ENCODE peak calls at places on chromosomes 12 and 14, in five cellular contexts. One of them, this sample, is unnamed.

GRCh38 chr14:35394326-35394725 is 10.2 kb downstream of the NFKBIA start:
- DNase-seq in psoas muscle: no peak
- DNase-seq in sigmoid colon: no peak
- DNase-seq in ovary: no peak
- DNase-seq in IMR-90: no peak
- DNase-seq in this sample: no peak

GRCh38 chr14:94441531-94442205 is 10.9 kb downstream of the SERPINA11 start:
- DNase-seq in psoas muscle: no peak
- DNase-seq in ovary: no peak
- DNase-seq in sigmoid colon: no peak
- DNase-seq in IMR-90: no peak
- DNase-seq in this sample: no peak

GRCh38 chr12:89951050-89951693 is 242.5 kb upstream of the ATP2B1 start:
- DNase-seq in ovary: no peak
- DNase-seq in psoas muscle: no peak
- DNase-seq in sigmoid colon: no peak
- DNase-seq in IMR-90: peak; percentile 84
- DNase-seq in this sample: no peak

GRCh38 chr12:122886851-122887816 is 8.8 kb downstream of the VPS37B start:
- DNase-seq in sigmoid colon: no peak
- DNase-seq in IMR-90: peak; percentile 76
- DNase-seq in psoas muscle: no peak
- DNase-seq in ovary: no peak
- DNase-seq in this sample: no peak

GRCh38 chr12:104486416-104486815 is 29.7 kb downstream of the CHST11 start:
- DNase-seq in psoas muscle: no peak
- DNase-seq in sigmoid colon: no peak
- DNase-seq in IMR-90: no peak
- DNase-seq in ovary: no peak
- DNase-seq in this sample: no peak

GRCh38 chr14:86057018-86057667 is 527.2 kb downstream of the FLRT2 start:
- DNase-seq in sigmoid colon: no peak
- DNase-seq in ovary: no peak
- DNase-seq in IMR-90: peak; percentile 39
- DNase-seq in psoas muscle: no peak
- DNase-seq in this sample: no peak

GRCh38 chr12:110245278-110245868 is 35.7 kb upstream of the ATP2A2 start:
- DNase-seq in sigmoid colon: no peak
- DNase-seq in IMR-90: no peak
- DNase-seq in psoas muscle: no peak
- DNase-seq in ovary: no peak
- DNase-seq in this sample: peak; percentile 67

GRCh38 chr12:41531147-41531829 is 343.2 kb downstream of the PDZRN4 start:
- DNase-seq in ovary: no peak
- DNase-seq in psoas muscle: peak; percentile 83
- DNase-seq in IMR-90: peak; percentile 4
- DNase-seq in sigmoid colon: peak; percentile 93
- DNase-seq in this sample: peak; percentile 66

GRCh38 chr14:63438065-63438757 is 105.0 kb downstream of the PPP2R5E start:
- DNase-seq in sigmoid colon: peak; percentile 85
- DNase-seq in IMR-90: peak; percentile 92
- DNase-seq in ovary: peak; percentile 56
- DNase-seq in psoas muscle: peak; percentile 53
- DNase-seq in this sample: peak; percentile 28

GRCh38 chr12:91287753-91288152 is 105.1 kb upstream of the DCN start:
- DNase-seq in IMR-90: no peak
- DNase-seq in ovary: no peak
- DNase-seq in psoas muscle: no peak
- DNase-seq in sigmoid colon: no peak
- DNase-seq in this sample: no peak

GRCh38 chr12:57146092-57146491 is 1.3 kb downstream of the LRP1-AS start:
- DNase-seq in ovary: no peak
- DNase-seq in sigmoid colon: no peak
- DNase-seq in IMR-90: no peak
- DNase-seq in psoas muscle: no peak
- DNase-seq in this sample: no peak

GRCh38 chr14:24911324-24912095 is 138.4 kb downstream of the STXBP6 start:
- DNase-seq in sigmoid colon: no peak
- DNase-seq in IMR-90: peak; percentile 82
- DNase-seq in psoas muscle: no peak
- DNase-seq in ovary: no peak
- DNase-seq in this sample: no peak

GRCh38 chr14:51472881-51473280 is 178.8 kb upstream of the FRMD6 start:
- DNase-seq in IMR-90: no peak
- DNase-seq in sigmoid colon: no peak
- DNase-seq in ovary: no peak
- DNase-seq in psoas muscle: no peak
- DNase-seq in this sample: no peak

GRCh38 chr14:100899841-100900771 is 3.4 kb downstream of the RTL1 start:
- DNase-seq in sigmoid colon: peak; percentile 58
- DNase-seq in psoas muscle: no peak
- DNase-seq in ovary: peak; percentile 27
- DNase-seq in IMR-90: no peak
- DNase-seq in this sample: no peak

GRCh38 chr12:5807090-5807414 is 138.0 kb downstream of the ANO2 start:
- DNase-seq in sigmoid colon: no peak
- DNase-seq in IMR-90: peak; percentile 53
- DNase-seq in ovary: no peak
- DNase-seq in psoas muscle: no peak
- DNase-seq in this sample: no peak

GRCh38 chr14:70027785-70028428 is 148.7 kb downstream of the SMOC1 start:
- DNase-seq in psoas muscle: peak; percentile 88
- DNase-seq in ovary: peak; percentile 67
- DNase-seq in sigmoid colon: peak; percentile 76
- DNase-seq in IMR-90: peak; percentile 46
- DNase-seq in this sample: peak; percentile 77

GRCh38 chr12:113130457-113131135 is 5.0 kb downstream of the RASAL1 start:
- DNase-seq in IMR-90: no peak
- DNase-seq in ovary: no peak
- DNase-seq in psoas muscle: no peak
- DNase-seq in sigmoid colon: no peak
- DNase-seq in this sample: no peak

GRCh38 chr12:129531004-129531403 is 372.8 kb downstream of the TMEM132D start:
- DNase-seq in ovary: no peak
- DNase-seq in sigmoid colon: no peak
- DNase-seq in psoas muscle: no peak
- DNase-seq in IMR-90: no peak
- DNase-seq in this sample: no peak

GRCh38 chr14:61213930-61214329 is 67.2 kb downstream of the TMEM30B start:
- DNase-seq in psoas muscle: no peak
- DNase-seq in sigmoid colon: no peak
- DNase-seq in IMR-90: peak; percentile 41
- DNase-seq in ovary: no peak
- DNase-seq in this sample: no peak

GRCh38 chr14:102795060-102795925 is 18.0 kb downstream of the TRAF3 start:
- DNase-seq in psoas muscle: no peak
- DNase-seq in sigmoid colon: peak; percentile 79
- DNase-seq in IMR-90: peak; percentile 91
- DNase-seq in ovary: no peak
- DNase-seq in this sample: no peak

DNA sequence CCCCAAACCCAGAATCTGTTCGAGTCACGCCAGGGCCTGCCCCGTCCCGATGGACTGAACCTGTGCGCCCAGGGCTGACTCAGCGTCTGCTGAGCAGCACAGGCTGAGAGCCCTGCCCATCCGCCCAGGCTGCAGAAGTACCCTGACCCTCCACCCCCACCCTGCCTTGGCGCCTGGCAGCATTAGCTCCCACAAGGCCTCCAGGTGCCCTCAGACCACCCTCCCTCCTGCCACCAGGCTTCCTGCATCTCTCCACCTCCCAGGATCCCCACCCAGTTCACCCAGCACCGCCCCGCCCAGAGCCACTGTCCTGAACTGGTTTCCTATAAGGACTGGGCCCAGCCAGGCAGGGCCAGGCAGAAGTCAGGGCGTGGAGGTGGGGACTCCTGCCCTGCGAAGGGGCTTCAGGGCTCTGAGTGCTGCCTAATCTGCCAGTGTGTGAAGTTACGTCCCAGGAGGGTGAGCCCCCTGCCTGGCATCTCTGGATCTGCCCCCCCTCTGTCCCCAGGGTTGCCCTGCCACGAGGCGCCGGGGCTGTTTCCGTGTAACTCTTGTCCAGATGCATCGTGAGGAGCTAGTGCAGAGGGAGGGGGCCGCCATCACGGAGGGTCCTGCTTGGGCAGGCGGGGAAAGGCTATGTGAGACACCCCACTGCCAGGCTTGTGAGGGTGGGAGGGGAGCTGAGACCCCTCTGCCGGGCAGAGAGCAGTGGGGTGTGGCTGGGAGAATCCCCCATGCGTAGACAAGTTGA is 9.1 kb downstream of the ADSS1 start:
- DNase-seq in ovary: no peak
- DNase-seq in sigmoid colon: no peak
- DNase-seq in IMR-90: no peak
- DNase-seq in psoas muscle: peak; percentile 61
- DNase-seq in this sample: peak; percentile 26
- H3K27ac ChIP-seq in ovary: no peak overlapping the region
- H3K27ac ChIP-seq in sigmoid colon: no peak overlapping the region
- H3K27ac ChIP-seq in IMR-90: no peak overlapping the region
- H3K27ac ChIP-seq in psoas muscle: peak overlapping the region; percentile 96
- H3K27ac ChIP-seq in this sample: peak overlapping the region; percentile 88

GRCh38 chr14:39417014-39417413 is 15.2 kb downstream of the FBXO33 start:
- DNase-seq in IMR-90: no peak
- DNase-seq in ovary: no peak
- DNase-seq in sigmoid colon: no peak
- DNase-seq in psoas muscle: no peak
- DNase-seq in this sample: no peak
- TF ChIP-seq CTCF in IMR-90: no peak
- TF ChIP-seq CTCF in ovary: no peak
- TF ChIP-seq CTCF in sigmoid colon: no peak
- TF ChIP-seq CTCF in psoas muscle: no peak
- TF ChIP-seq CTCF in this sample: peak; percentile 55

GRCh38 chr12:117875652-117876491 is 92.9 kb downstream of the KSR2 start:
- DNase-seq in ovary: no peak
- DNase-seq in IMR-90: peak; percentile 3
- DNase-seq in psoas muscle: no peak
- DNase-seq in sigmoid colon: no peak
- DNase-seq in this sample: no peak

GRCh38 chr12:117874842-117875434 is 93.9 kb downstream of the KSR2 start:
- DNase-seq in ovary: peak; percentile 63
- DNase-seq in psoas muscle: peak; percentile 77
- DNase-seq in sigmoid colon: peak; percentile 76
- DNase-seq in IMR-90: peak; percentile 35
- DNase-seq in this sample: peak; percentile 68

GRCh38 chr12:117872521-117873169 is 96.1 kb downstream of the KSR2 start:
- DNase-seq in ovary: no peak
- DNase-seq in psoas muscle: no peak
- DNase-seq in IMR-90: no peak
- DNase-seq in sigmoid colon: no peak
- DNase-seq in this sample: no peak

GRCh38 chr12:117878598-117878997 is 90.2 kb downstream of the KSR2 start:
- DNase-seq in ovary: no peak
- DNase-seq in psoas muscle: no peak
- DNase-seq in IMR-90: no peak
- DNase-seq in sigmoid colon: no peak
- DNase-seq in this sample: no peak

GRCh38 chr12:117876492-117876816 is 92.3 kb downstream of the KSR2 start:
- DNase-seq in sigmoid colon: no peak
- DNase-seq in ovary: no peak
- DNase-seq in IMR-90: no peak
- DNase-seq in psoas muscle: no peak
- DNase-seq in this sample: no peak
- H3K27ac ChIP-seq in sigmoid colon: no peak overlapping the region
- H3K27ac ChIP-seq in ovary: no peak overlapping the region
- H3K27ac ChIP-seq in IMR-90: no peak overlapping the region
- H3K27ac ChIP-seq in psoas muscle: no peak overlapping the region
- H3K27ac ChIP-seq in this sample: no peak overlapping the region

DNA sequence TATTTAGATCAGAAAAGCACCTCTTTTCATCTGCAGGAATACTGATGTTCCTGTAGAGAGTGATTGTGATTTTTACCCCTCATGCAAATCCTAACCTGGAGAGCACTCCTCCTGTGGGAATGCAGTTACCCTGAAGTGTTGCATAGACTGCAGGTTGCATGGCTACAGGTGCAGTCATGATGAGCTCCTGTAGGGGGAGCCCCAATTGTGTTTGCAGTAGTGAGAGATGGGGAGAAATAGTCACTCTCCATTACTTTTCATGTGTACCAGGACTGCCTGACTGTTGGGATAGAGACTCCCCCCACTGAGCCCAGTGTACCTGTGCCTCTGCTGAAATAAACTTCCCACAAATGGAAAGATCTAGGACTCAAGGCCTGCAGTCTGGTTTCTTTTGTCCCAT is 1086.5 kb downstream of the SLC6A15 start:
- DNase-seq in IMR-90: peak; percentile 28
- DNase-seq in sigmoid colon: no peak
- DNase-seq in psoas muscle: no peak
- DNase-seq in ovary: no peak
- DNase-seq in this sample: no peak
- TF ChIP-seq CTCF in IMR-90: peak; percentile 56
- TF ChIP-seq CTCF in sigmoid colon: no peak
- TF ChIP-seq CTCF in psoas muscle: no peak
- TF ChIP-seq CTCF in ovary: no peak
- TF ChIP-seq CTCF in this sample: peak; percentile 49

GRCh38 chr14:88004637-88005036 is 298 bp upstream of the GPR65 start:
- DNase-seq in sigmoid colon: no peak
- DNase-seq in IMR-90: no peak
- DNase-seq in psoas muscle: no peak
- DNase-seq in ovary: no peak
- DNase-seq in this sample: no peak
- H3K27ac ChIP-seq in sigmoid colon: no peak overlapping the region
- H3K27ac ChIP-seq in IMR-90: no peak overlapping the region
- H3K27ac ChIP-seq in psoas muscle: no peak overlapping the region
- H3K27ac ChIP-seq in ovary: no peak overlapping the region
- H3K27ac ChIP-seq in this sample: no peak overlapping the region

DNA sequence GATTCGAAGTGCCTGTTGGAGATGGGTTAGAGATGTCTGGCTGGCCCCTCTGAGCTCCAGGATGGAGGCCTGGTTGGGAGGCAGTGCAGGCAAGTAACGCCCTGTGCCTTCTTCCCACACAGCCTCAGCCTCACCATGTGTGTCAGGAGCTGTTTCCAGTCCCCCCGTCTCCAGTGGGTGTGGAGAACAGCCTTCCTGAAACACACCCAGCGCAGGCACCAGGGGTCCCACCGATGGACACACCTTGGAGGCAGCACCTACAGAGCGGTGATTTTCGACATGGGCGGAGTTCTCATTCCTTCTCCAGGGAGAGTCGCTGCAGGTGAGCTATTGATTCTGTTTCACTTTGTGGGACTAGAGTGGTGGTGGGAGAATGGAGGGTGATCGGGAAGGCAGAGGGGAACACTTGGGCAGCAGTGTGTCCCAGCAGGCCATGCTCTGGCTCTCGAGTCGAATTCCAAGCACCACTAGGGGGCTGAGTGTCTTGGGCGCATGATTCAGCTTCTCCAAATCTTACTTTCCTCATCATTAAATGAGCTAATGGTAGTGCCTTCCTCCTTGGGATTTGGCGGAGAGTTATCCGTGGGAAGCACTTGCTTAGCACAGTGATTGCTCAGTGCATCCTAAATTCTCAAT is 6.8 kb downstream of the ACAD10 start:
- DNase-seq in psoas muscle: no peak
- DNase-seq in IMR-90: peak; percentile 15
- DNase-seq in sigmoid colon: no peak
- DNase-seq in ovary: no peak
- DNase-seq in this sample: no peak
- TF ChIP-seq CTCF in psoas muscle: no peak
- TF ChIP-seq CTCF in IMR-90: no peak
- TF ChIP-seq CTCF in sigmoid colon: no peak
- TF ChIP-seq CTCF in ovary: no peak
- TF ChIP-seq CTCF in this sample: no peak